ENCODE peak calls at places on chromosomes 12 and 14, in eight cellular contexts. R is heart left ventricle, H is body of pancreas, D is testis, K is prostate gland, F is Peyer's patch, E is IMR-90, W is breast epithelium. I is an unnamed sample. For H3K27me3, the result is how much of the 10 kb centered on the place peaks cover.

GRCh38 chr12:115944851-115945496 is 332.5 kb downstream of the MED13L start:
- DNase-seq in R (no peak), H (peak), D (peak), K (no peak), F (no peak), E (no peak), W (peak), I (no peak)

GRCh38 chr12:96219700-96220206 is 25.6 kb downstream of the ELK3 start:
- DNase-seq in R (no peak), H (no peak), D (no peak), K (no peak), F (no peak), E (peak), W (peak), I (no peak)

GRCh38 chr12:122994140-122994675 is 13.7 kb downstream of the ARL6IP4 start:
- DNase-seq in R (peak), H (no peak), D (no peak), K (no peak), F (no peak), E (no peak), W (no peak), I (no peak)

GRCh38 chr14:77763978-77764377 is 3.0 kb upstream of the SNW1 start:
- DNase-seq in R (no peak), H (no peak), D (no peak), K (no peak), F (no peak), E (no peak), W (no peak), I (no peak)

GRCh38 chr12:51028126-51028810 is 2.1 kb upstream of the SLC11A2 start:
- DNase-seq in R (no peak), H (no peak), D (no peak), K (peak), F (peak), E (peak), W (peak), I (no peak)

GRCh38 chr14:54549862-54550261 is 17.1 kb upstream of the SAMD4A start:
- DNase-seq in R (no peak), H (no peak), D (no peak), K (no peak), F (no peak), E (peak), W (no peak), I (no peak)

GRCh38 chr14:79040742-79041249 is 870.6 kb downstream of the NRXN3 start:
- DNase-seq in R (no peak), H (no peak), D (no peak), K (no peak), F (no peak), E (no peak), W (no peak), I (no peak)

GRCh38 chr14:102050625-102051024 is 36.2 kb downstream of the HSP90AA1 start:
- DNase-seq in R (no peak), H (no peak), D (no peak), K (peak), F (no peak), E (peak), W (no peak), I (no peak)

GRCh38 chr12:62692884-62693283 is 226.3 kb downstream of the MON2 start:
- DNase-seq in R (no peak), H (no peak), D (no peak), K (no peak), F (no peak), E (peak), W (no peak), I (no peak)

GRCh38 chr14:31411218-31411727 is 9.1 kb downstream of the HEATR5A start:
- DNase-seq in R (no peak), H (no peak), D (no peak), K (no peak), F (no peak), E (peak), W (no peak), I (no peak)

GRCh38 chr12:6778212-6778570 is 5.9 kb downstream of the LAG3 start:
- DNase-seq in R (no peak), H (no peak), D (peak), K (no peak), F (no peak), E (no peak), W (peak), I (no peak)

GRCh38 chr14:50836515-50836914 is 5.6 kb upstream of the NIN start:
- DNase-seq in R (no peak), H (no peak), D (no peak), K (no peak), F (no peak), E (peak), W (no peak), I (no peak)

GRCh38 chr12:38141861-38142260 is 174.7 kb upstream of the ALG10B start:
- DNase-seq in R (no peak), H (no peak), D (no peak), K (no peak), F (no peak), E (no peak), W (no peak), I (no peak)

GRCh38 chr12:20368653-20369163 is 371 bp downstream of the PDE3A start:
- DNase-seq in R (peak), H (peak), D (peak), K (no peak), F (peak), E (peak), W (no peak), I (peak)

GRCh38 chr14:54881235-54881760 is 21.3 kb downstream of the GCH1 start:
- DNase-seq in R (no peak), H (no peak), D (no peak), K (peak), F (no peak), E (peak), W (no peak), I (no peak)

GRCh38 chr12:6866920-6867406 is 368 bp upstream of the TPI1 start:
- DNase-seq in R (no peak), H (peak), D (no peak), K (no peak), F (no peak), E (no peak), W (no peak), I (no peak)

GRCh38 chr14:93369393-93370266 is 22.6 kb downstream of the COX8C start:
- DNase-seq in R (no peak), H (no peak), D (no peak), K (no peak), F (no peak), E (no peak), W (no peak), I (no peak)

GRCh38 chr12:19200261-19200660 is 70.7 kb downstream of the PLEKHA5 start:
- DNase-seq in R (no peak), H (no peak), D (no peak), K (no peak), F (no peak), E (peak), W (no peak), I (no peak)

GRCh38 chr14:59229653-59230406 is 41.4 kb downstream of the DAAM1 start:
- DNase-seq in R (no peak), H (no peak), D (no peak), K (no peak), F (no peak), E (no peak), W (no peak), I (no peak)

GRCh38 chr12:124732275-124733075 is 131.2 kb downstream of the SCARB1 start:
- DNase-seq in R (peak), H (no peak), D (no peak), K (no peak), F (no peak), E (no peak), W (no peak), I (no peak)

GRCh38 chr14:100365741-100366140 is 42.6 kb downstream of the SLC25A47 start:
- DNase-seq in R (no peak), H (no peak), D (no peak), K (no peak), F (no peak), E (no peak), W (no peak), I (no peak)

GRCh38 chr12:47843226-47843980 is 23.7 kb upstream of the HDAC7 start:
- DNase-seq in R (no peak), H (no peak), D (no peak), K (no peak), F (no peak), E (no peak), W (no peak), I (no peak)

GRCh38 chr12:71548906-71549305 is 109.3 kb downstream of the LGR5 start:
- DNase-seq in R (no peak), H (no peak), D (no peak), K (no peak), F (no peak), E (no peak), W (no peak), I (no peak)

GRCh38 chr14:31939934-31940333 is 137.2 kb upstream of the ARHGAP5 start:
- DNase-seq in R (no peak), H (no peak), D (no peak), K (no peak), F (no peak), E (no peak), W (no peak), I (no peak)

GRCh38 chr12:2456813-2457186 is 338.0 kb upstream of the FKBP4 start:
- DNase-seq in R (no peak), H (no peak), D (no peak), K (no peak), F (no peak), E (no peak), W (no peak), I (no peak)

GRCh38 chr12:132138941-132139871 is 4.9 kb downstream of the DDX51 start:
- DNase-seq in R (peak), H (no peak), D (no peak), K (no peak), F (peak), E (no peak), W (no peak), I (no peak)

GRCh38 chr12:118374126-118374725 is 1.5 kb upstream of the TAOK3 start:
- DNase-seq in R (no peak), H (no peak), D (no peak), K (no peak), F (no peak), E (no peak), W (no peak), I (no peak)

GRCh38 chr12:20415013-20415412 is 46.7 kb downstream of the PDE3A start:
- DNase-seq in R (no peak), H (no peak), D (no peak), K (no peak), F (no peak), E (no peak), W (no peak), I (no peak)

GRCh38 chr14:28770061-28770460 is 3.5 kb downstream of the FOXG1 start:
- DNase-seq in R (no peak), H (no peak), D (no peak), K (no peak), F (no peak), E (no peak), W (no peak), I (no peak)
- H3K27me3 ChIP-seq in R (half or more), H (half or more), D (under half), K (under half), F (under half), E (half or more), W (half or more), I (under half)

GRCh38 chr14:60249321-60250251 is 565 bp downstream of the PPM1A start:
- DNase-seq in R (peak), H (peak), D (peak), K (peak), F (peak), E (peak), W (peak), I (peak)
- TF ChIP-seq POLR2A in R (no peak), H (no peak), D (no peak), K (peak), F (no peak), E (no peak), W (no peak), I (peak)

GRCh38 chr12:53465679-53466078 is 13.8 kb downstream of the PCBP2 start:
- DNase-seq in R (no peak), H (no peak), D (no peak), K (no peak), F (no peak), E (no peak), W (no peak), I (no peak)
- H3K27ac ChIP-seq in R (no peak), H (no peak), D (no peak), K (no peak), F (no peak), E (no peak), W (peak), I (no peak)

DNA sequence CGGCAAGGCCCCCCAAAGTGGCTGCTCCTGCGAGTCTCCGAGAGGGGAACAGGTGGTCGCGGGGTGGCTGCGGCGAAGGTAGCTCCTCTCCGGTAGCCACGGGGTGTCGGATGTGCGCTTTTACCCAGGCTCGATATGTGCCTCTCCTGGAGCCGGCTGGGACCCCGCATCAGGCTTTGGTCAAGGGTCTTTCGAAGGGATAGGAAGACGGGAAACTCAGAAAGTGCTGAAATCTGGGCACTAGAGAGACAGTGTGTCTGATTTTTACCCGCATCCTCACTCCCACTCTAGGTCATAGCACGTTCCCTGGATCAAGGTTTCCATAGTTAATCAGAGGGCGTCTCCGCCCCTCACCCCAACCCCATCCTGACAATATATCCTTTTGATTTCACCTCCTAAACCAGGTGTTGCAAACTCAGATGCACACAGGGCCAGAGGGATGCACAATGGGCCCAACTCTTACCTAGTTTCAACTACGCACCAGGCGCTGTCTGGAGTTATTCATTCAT is 156.9 kb downstream of the PTPN11 start:
- DNase-seq in R (no peak), H (no peak), D (no peak), K (no peak), F (no peak), E (no peak), W (no peak), I (no peak)
- H3K27me3 ChIP-seq in R (under half), H (under half), D (under half), K (under half), F (under half), E (under half), W (under half), I (under half)

DNA sequence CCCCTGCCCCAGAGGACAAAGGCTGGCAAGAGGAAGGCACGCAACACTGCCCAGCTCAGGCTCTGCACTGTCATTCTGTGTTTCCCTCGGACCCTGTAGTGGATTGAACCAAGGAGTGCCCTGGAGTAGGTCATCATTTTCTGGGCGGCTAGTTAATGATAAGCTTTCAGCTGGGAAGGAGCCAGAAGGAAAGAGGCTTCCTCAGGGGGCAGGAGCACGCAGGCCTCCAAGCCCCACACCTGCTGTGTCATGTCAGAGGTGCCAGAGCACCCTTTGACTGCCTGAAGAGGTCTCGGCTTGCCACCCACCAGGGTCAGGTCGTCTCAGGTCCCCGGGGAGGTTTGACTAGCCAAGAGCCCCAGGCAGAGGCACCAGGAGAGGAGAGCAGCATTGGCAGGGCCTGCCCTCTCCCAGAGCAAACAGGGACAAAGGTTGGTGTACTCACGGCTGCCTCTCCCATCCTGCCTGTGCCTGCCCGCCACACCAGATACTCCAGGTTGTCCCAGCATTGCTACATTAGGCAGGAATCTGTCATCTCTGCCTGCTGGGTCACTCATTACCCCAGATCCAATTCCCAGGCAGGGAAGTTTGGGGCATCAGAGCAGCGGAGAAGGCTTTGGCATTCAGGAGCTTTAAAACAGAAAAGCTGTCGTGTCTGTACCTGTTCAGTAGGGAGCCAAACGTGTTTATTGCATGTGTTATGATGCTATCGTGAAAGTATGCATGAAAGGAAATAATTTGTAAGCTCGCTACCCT is 33.5 kb upstream of the ATP2A2 start:
- DNase-seq in R (no peak), H (peak), D (no peak), K (peak), F (peak), E (no peak), W (peak), I (no peak)
- TF ChIP-seq POLR2A in R (no peak), H (peak), D (no peak), K (no peak), F (peak), E (no peak), W (no peak), I (no peak)

DNA sequence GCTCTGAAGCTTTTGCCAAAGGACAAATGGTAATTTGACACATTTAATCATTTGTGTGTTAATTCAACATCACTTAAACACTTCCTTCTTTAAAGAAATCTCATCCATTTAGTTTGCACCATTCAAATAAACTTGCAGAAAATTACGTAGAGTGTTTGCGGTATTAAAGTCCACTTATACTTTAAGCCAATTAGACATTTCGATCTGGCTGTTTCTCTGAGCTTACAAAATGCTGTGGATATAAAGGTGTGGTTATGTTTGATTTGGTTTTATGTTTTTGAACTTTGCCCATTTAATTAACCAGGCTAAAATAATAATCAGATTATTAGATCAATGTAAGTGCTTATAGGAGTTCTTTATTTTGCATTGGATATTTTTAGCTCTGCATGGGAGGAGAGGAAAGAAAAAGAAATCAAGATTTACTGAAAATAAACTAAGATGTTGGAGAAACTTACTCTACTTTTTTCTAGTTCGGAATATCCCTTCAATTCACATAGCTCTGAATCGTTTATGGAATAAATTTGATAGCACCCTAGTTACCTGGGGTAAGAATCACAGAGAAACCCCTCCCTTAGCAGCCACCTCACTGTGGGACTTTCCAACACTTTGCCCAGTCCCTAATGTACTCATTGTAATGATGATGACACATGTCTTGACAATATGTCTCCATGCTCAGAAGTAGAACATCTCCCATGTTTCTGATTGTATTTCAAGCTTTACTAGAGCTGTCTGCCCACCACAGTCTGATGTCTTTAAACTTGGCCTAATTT is 268.0 kb downstream of the BTG1 start:
- DNase-seq in R (no peak), H (no peak), D (no peak), K (no peak), F (no peak), E (no peak), W (no peak), I (no peak)
- H3K27ac ChIP-seq in R (no peak), H (peak), D (no peak), K (no peak), F (peak), E (no peak), W (no peak), I (no peak)

GRCh38 chr12:32609966-32610365 is 69.1 kb upstream of the DNM1L start:
- DNase-seq in R (no peak), H (no peak), D (no peak), K (no peak), F (no peak), E (no peak), W (no peak), I (no peak)
- H3K27me3 ChIP-seq in R (under half), H (under half), D (under half), K (under half), F (under half), E (under half), W (under half), I (under half)

GRCh38 chr14:75119056-75119455 is 7.8 kb downstream of the NEK9 start:
- DNase-seq in R (no peak), H (no peak), D (no peak), K (no peak), F (no peak), E (peak), W (no peak), I (no peak)
- TF ChIP-seq POLR2A in R (no peak), H (no peak), D (no peak), K (no peak), F (no peak), E (no peak), W (no peak), I (no peak)

GRCh38 chr14:89955418-89956293 is at the start of gene TDP1:
- DNase-seq in R (peak), H (peak), D (peak), K (peak), F (peak), E (peak), W (peak), I (peak)

GRCh38 chr14:89954045-89955021 is at the start of gene EFCAB11:
- DNase-seq in R (peak), H (peak), D (peak), K (peak), F (peak), E (peak), W (peak), I (peak)

GRCh38 chr14:89957791-89958190 is 2.1 kb downstream of the TDP1 start:
- DNase-seq in R (no peak), H (no peak), D (no peak), K (no peak), F (no peak), E (no peak), W (no peak), I (no peak)

GRCh38 chr14:89955022-89955414 is 488 bp upstream of the EFCAB11 start:
- DNase-seq in R (no peak), H (no peak), D (peak), K (no peak), F (no peak), E (no peak), W (no peak), I (no peak)

GRCh38 chr14:89956294-89957009 is 725 bp downstream of the TDP1 start:
- DNase-seq in R (peak), H (peak), D (peak), K (peak), F (peak), E (peak), W (peak), I (peak)
- H3K27ac ChIP-seq in R (no peak), H (peak), D (peak), K (peak), F (peak), E (peak), W (peak), I (peak)

DNA sequence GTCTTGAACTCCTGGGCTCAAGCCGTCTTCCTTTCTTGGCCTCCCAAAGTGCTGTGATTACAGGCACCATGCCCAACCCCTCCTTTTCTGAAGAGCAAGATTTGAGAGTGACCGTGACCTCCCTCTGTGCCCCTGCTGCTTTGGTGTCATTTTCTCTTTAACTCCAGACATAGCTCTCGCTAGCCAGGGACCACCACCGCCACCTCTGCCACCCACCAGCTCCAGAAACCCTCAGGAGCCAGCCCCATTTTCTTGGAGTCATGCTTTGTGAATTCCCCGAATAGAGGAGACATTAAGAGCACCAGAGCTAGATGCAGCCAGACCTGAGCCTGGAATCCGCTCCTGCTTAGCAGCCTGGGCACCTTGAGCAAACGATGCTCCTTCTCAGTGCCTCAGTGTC is 18.2 kb downstream of the SDSL start:
- DNase-seq in R (no peak), H (no peak), D (no peak), K (no peak), F (no peak), E (no peak), W (no peak), I (no peak)
- H3K27me3 ChIP-seq in R (under half), H (under half), D (under half), K (under half), F (under half), E (under half), W (under half), I (under half)